ENCODE peak calls at places on chromosome 6, in eight cellular contexts. B is CD8-positive, alpha-beta T cell; X is mucosa of descending colon; M is foreskin fibroblast; Z is stimulated activated CD4-positive, alpha-beta T cell treated with anti-CD3 and anti-CD28 coated beads, TNF-alpha, amount 100 ng/mL, for 1 hour; D is iPS DF 19.7; C is RCC 7860; F is Caki2. P is an unnamed sample.

GRCh38 chr6:92681401-92681800 is 738.0 kb downstream of the EPHA7 start:
- DNase-seq in M (no peak), D (no peak), C (no peak), B (no peak), F (no peak), X (no peak), Z (no peak), P (no peak)

GRCh38 chr6:30615219-30615957 is 1.7 kb downstream of the PPP1R10 start:
- DNase-seq in Z (no peak), X (no peak), D (peak; percentile 78), M (peak; percentile 68), B (peak; percentile 42), C (peak; percentile 73), F (no peak), P (peak; percentile 60)

GRCh38 chr6:20924911-20925543 is 390.8 kb downstream of the CDKAL1 start:
- DNase-seq in X (no peak), Z (no peak), M (no peak), F (no peak), C (no peak), B (no peak), D (no peak), P (peak; percentile 18)

GRCh38 chr6:25417206-25417605 is 138.0 kb downstream of the CARMIL1 start:
- DNase-seq in Z (no peak), D (no peak), M (no peak), C (peak; percentile 44), X (no peak), F (peak; percentile 43), B (no peak), P (no peak)

GRCh38 chr6:121592955-121593665 is 157.7 kb downstream of the GJA1 start:
- DNase-seq in C (no peak), M (peak; percentile 9), X (no peak), Z (no peak), F (no peak), D (no peak), B (no peak), P (no peak)

GRCh38 chr6:27241443-27241842 is 6.1 kb upstream of the PRSS16 start:
- DNase-seq in D (no peak), X (no peak), C (no peak), M (no peak), B (no peak), F (no peak), Z (no peak), P (no peak)

GRCh38 chr6:80438728-80439127 is 332.3 kb downstream of the BCKDHB start:
- DNase-seq in C (peak; percentile 26), X (no peak), D (no peak), M (peak; percentile 87), Z (no peak), F (peak; percentile 47), B (no peak), P (peak; percentile 91)

GRCh38 chr6:75830959-75831885 is 82.2 kb downstream of the MYO6 start:
- DNase-seq in B (no peak), Z (no peak), C (peak; percentile 17), D (no peak), F (no peak), M (peak; percentile 26), X (no peak), P (peak; percentile 21)

GRCh38 chr6:148874698-148875293 is 128.0 kb downstream of the UST start:
- DNase-seq in Z (no peak), B (no peak), F (no peak), D (no peak), X (no peak), C (no peak), M (no peak), P (no peak)

GRCh38 chr6:87982134-87982533 is 65.5 kb upstream of the SPACA1 start:
- DNase-seq in X (no peak), B (no peak), Z (no peak), F (no peak), M (no peak), C (no peak), D (no peak), P (no peak)

GRCh38 chr6:8027965-8028651 is 36.1 kb downstream of the BLOC1S5 start:
- DNase-seq in X (no peak), M (no peak), B (no peak), Z (no peak), D (no peak), F (no peak), C (no peak), P (peak; percentile 6)

GRCh38 chr6:26122793-26123674 is 35.8 kb downstream of the HFE start:
- DNase-seq in Z (peak; percentile 88), C (peak; percentile 99), D (peak; percentile 99), B (peak; percentile 91), F (peak; percentile 99), M (peak; percentile 99), X (peak; percentile 89), P (peak; percentile 98)

GRCh38 chr6:34273242-34273805 is 24.5 kb upstream of the SMIM29 start:
- DNase-seq in M (peak; percentile 23), D (no peak), C (no peak), B (no peak), F (no peak), Z (no peak), X (no peak), P (no peak)

GRCh38 chr6:24910331-24910849 is 25.4 kb downstream of the RIPOR2 start:
- DNase-seq in X (no peak), F (no peak), B (peak; percentile 52), Z (no peak), M (no peak), D (no peak), C (no peak), P (no peak)

GRCh38 chr6:41785689-41786450 is 1.6 kb upstream of the TOMM6 start:
- DNase-seq in F (no peak), M (peak; percentile 6), C (no peak), Z (no peak), B (no peak), X (no peak), D (no peak), P (no peak)

GRCh38 chr6:36368921-36369880 is 18.3 kb downstream of the ETV7 start:
- DNase-seq in M (peak; percentile 63), X (no peak), D (no peak), B (no peak), Z (no peak), C (peak; percentile 85), F (no peak), P (peak; percentile 71)

GRCh38 chr6:149316108-149316727 is 1.3 kb upstream of the TAB2 start:
- DNase-seq in F (no peak), D (no peak), B (no peak), Z (no peak), X (no peak), M (no peak), C (no peak), P (no peak)

GRCh38 chr6:107718341-107718740 is 105.8 kb downstream of the SCML4 start:
- DNase-seq in F (no peak), B (peak; percentile 5), X (no peak), M (no peak), D (no peak), Z (no peak), C (no peak), P (no peak)

GRCh38 chr6:45049188-45049843 is 278.8 kb upstream of the RUNX2 start:
- DNase-seq in F (no peak), D (no peak), M (peak; percentile 2), B (no peak), Z (no peak), C (peak; percentile 24), X (no peak), P (peak; percentile 51)

GRCh38 chr6:108655840-108656650 is 95.3 kb downstream of the FOXO3 start:
- DNase-seq in C (no peak), M (peak; percentile 73), F (no peak), D (no peak), Z (no peak), X (no peak), B (no peak), P (peak; percentile 9)

GRCh38 chr6:161921602-161922400 is 647.9 kb upstream of the AGPAT4 start:
- DNase-seq in B (no peak), D (no peak), C (no peak), Z (no peak), X (no peak), F (no peak), M (no peak), P (no peak)

GRCh38 chr6:73204252-73204651 is 21.0 kb downstream of the KHDC1L start:
- DNase-seq in B (no peak), C (no peak), X (no peak), M (no peak), D (no peak), F (no peak), Z (no peak), P (no peak)

GRCh38 chr6:114389111-114389510 is 46.3 kb upstream of the HS3ST5 start:
- DNase-seq in B (no peak), D (no peak), C (no peak), X (no peak), Z (no peak), M (no peak), F (no peak), P (no peak)

GRCh38 chr6:142411145-142411544 is 109.3 kb downstream of the ADGRG6 start:
- DNase-seq in Z (no peak), D (no peak), X (no peak), F (no peak), M (no peak), B (no peak), C (no peak), P (no peak)

GRCh38 chr6:143243786-143244185 is 183.1 kb downstream of the AIG1 start:
- DNase-seq in F (no peak), M (no peak), B (no peak), C (no peak), D (no peak), Z (no peak), X (no peak), P (no peak)

GRCh38 chr6:43096451-43097097 is 20.5 kb downstream of the PTK7 start:
- DNase-seq in B (no peak), M (peak; percentile 83), D (no peak), C (no peak), Z (no peak), X (no peak), F (peak; percentile 75), P (peak; percentile 55)

GRCh38 chr6:155341130-155341828 is 27.0 kb upstream of the TFB1M start:
- DNase-seq in D (no peak), B (no peak), X (no peak), Z (no peak), M (no peak), C (peak; percentile 81), F (peak; percentile 57), P (peak; percentile 61)

P was measured in A172.